ENCODE peak calls at places on chromosomes 1 and 21, in ten cellular contexts. Z is transverse colon, C is A549, K is SK-N-SH, P is GM12878, A is upper lobe of left lung, E is sigmoid colon, W is K562, F is ovary, O is suprapubic skin. Y is an unnamed sample.

GRCh38 chr21:32336711-32337110 is 38.1 kb downstream of the MRAP start:
- DNase-seq in Z (no peak), C (no peak), K (no peak), P (no peak), A (no peak), E (no peak), W (no peak), F (no peak), O (no peak), Y (no peak)

GRCh38 chr1:19315378-19316206 is 3.5 kb downstream of the SLC66A1 start:
- DNase-seq in Z (no peak), C (no peak), K (no peak), P (peak; percentile 56), A (no peak), E (peak; percentile 57), W (peak; percentile 79), F (no peak), O (no peak), Y (no peak)

GRCh38 chr1:192357904-192358303 is 41.1 kb downstream of the RGS21 start:
- DNase-seq in Z (no peak), C (no peak), K (no peak), P (no peak), A (no peak), E (no peak), W (no peak), F (no peak), O (no peak), Y (no peak)

GRCh38 chr1:183033205-183033604 is 10.0 kb downstream of the LAMC1 start:
- DNase-seq in Z (no peak), C (no peak), K (no peak), P (peak; percentile 85), A (no peak), E (no peak), W (no peak), F (no peak), O (no peak), Y (no peak)

GRCh38 chr1:25431495-25432363 is 1.0 kb downstream of the MACO1 start:
- DNase-seq in Z (no peak), C (no peak), K (no peak), P (no peak), A (no peak), E (no peak), W (no peak), F (peak; percentile 66), O (peak; percentile 66), Y (no peak)

GRCh38 chr1:234322979-234323378 is 50.3 kb upstream of the COA6 start:
- DNase-seq in Z (peak; percentile 37), C (no peak), K (no peak), P (no peak), A (no peak), E (no peak), W (peak; percentile 87), F (no peak), O (no peak), Y (no peak)

GRCh38 chr1:9294910-9295636 is 2.4 kb downstream of the SPSB1 start:
- DNase-seq in Z (peak; percentile 50), C (no peak), K (no peak), P (no peak), A (no peak), E (peak; percentile 79), W (no peak), F (no peak), O (peak; percentile 86), Y (no peak)

GRCh38 chr1:53410100-53410541 is 49.1 kb upstream of the DMRTB1 start:
- DNase-seq in Z (no peak), C (no peak), K (peak; percentile 79), P (peak; percentile 36), A (no peak), E (peak; percentile 39), W (no peak), F (no peak), O (no peak), Y (no peak)

GRCh38 chr1:119327436-119328155 is 41.0 kb upstream of the HAO2 start:
- DNase-seq in Z (peak; percentile 62), C (no peak), K (peak; percentile 44), P (no peak), A (peak; percentile 81), E (peak; percentile 96), W (no peak), F (peak; percentile 32), O (no peak), Y (no peak)

GRCh38 chr1:4048921-4049320 is 148.8 kb upstream of the C1orf174 start:
- DNase-seq in Z (no peak), C (no peak), K (no peak), P (no peak), A (no peak), E (no peak), W (no peak), F (no peak), O (no peak), Y (no peak)

GRCh38 chr1:10794724-10795304 is 1.6 kb downstream of the CASZ1 start:
- DNase-seq in Z (no peak), C (no peak), K (peak; percentile 59), P (no peak), A (peak; percentile 87), E (peak; percentile 68), W (no peak), F (no peak), O (no peak), Y (no peak)

GRCh38 chr1:186648606-186649005 is 31.6 kb downstream of the PTGS2 start:
- DNase-seq in Z (no peak), C (no peak), K (no peak), P (no peak), A (no peak), E (no peak), W (no peak), F (no peak), O (no peak), Y (no peak)

GRCh38 chr1:220113136-220113695 is 19.3 kb downstream of the IARS2 start:
- DNase-seq in Z (no peak), C (no peak), K (peak; percentile 52), P (no peak), A (no peak), E (no peak), W (peak; percentile 68), F (no peak), O (no peak), Y (no peak)

GRCh38 chr1:64251971-64252370 is 48.5 kb downstream of the UBE2U start:
- DNase-seq in Z (no peak), C (no peak), K (no peak), P (no peak), A (no peak), E (no peak), W (peak; percentile 7), F (no peak), O (no peak), Y (no peak)

GRCh38 chr1:20152599-20152930 is 13.4 kb downstream of the PLA2G2F start:
- DNase-seq in Z (no peak), C (no peak), K (no peak), P (no peak), A (no peak), E (no peak), W (no peak), F (no peak), O (no peak), Y (no peak)

GRCh38 chr1:110674337-110675059 is at the start of gene KCNA3:
- DNase-seq in Z (peak; percentile 65), C (no peak), K (peak; percentile 89), P (no peak), A (peak; percentile 94), E (no peak), W (no peak), F (peak; percentile 69), O (no peak), Y (no peak)

GRCh38 chr1:115771847-115772457 is 3.4 kb upstream of the CASQ2 start:
- DNase-seq in Z (peak; percentile 39), C (peak; percentile 38), K (peak; percentile 68), P (peak; percentile 53), A (no peak), E (peak; percentile 85), W (peak; percentile 78), F (peak; percentile 61), O (peak; percentile 75), Y (no peak)

GRCh38 chr1:46804926-46805325 is 6.1 kb downstream of the CYP4B1 start:
- DNase-seq in Z (no peak), C (no peak), K (no peak), P (no peak), A (no peak), E (no peak), W (no peak), F (no peak), O (peak; percentile 81), Y (peak; percentile 71)
- TF ChIP-seq EP300 in Z (no peak), C (no peak), K (no peak), P (no peak), A (no peak), E (no peak), W (no peak), F (no peak), O (no peak), Y (no peak)

GRCh38 chr1:235325139-235325538 is 2.8 kb downstream of the ARID4B start:
- DNase-seq in Z (no peak), C (no peak), K (no peak), P (no peak), A (no peak), E (no peak), W (no peak), F (no peak), O (no peak), Y (no peak)
- H3K4me1 ChIP-seq in Z (peaks cover 27% of the 10 kb centered on the region), C (peaks cover 23% of the 10 kb centered on the region), K (peaks cover 15% of the 10 kb centered on the region), P (no peaks in the 10 kb centered on the region), A (peaks cover 31% of the 10 kb centered on the region), E (peaks cover 58% of the 10 kb centered on the region), W (peaks cover 7% of the 10 kb centered on the region), F (peaks cover 10% of the 10 kb centered on the region), O (peaks cover 35% of the 10 kb centered on the region), Y (no peaks in the 10 kb centered on the region)

DNA sequence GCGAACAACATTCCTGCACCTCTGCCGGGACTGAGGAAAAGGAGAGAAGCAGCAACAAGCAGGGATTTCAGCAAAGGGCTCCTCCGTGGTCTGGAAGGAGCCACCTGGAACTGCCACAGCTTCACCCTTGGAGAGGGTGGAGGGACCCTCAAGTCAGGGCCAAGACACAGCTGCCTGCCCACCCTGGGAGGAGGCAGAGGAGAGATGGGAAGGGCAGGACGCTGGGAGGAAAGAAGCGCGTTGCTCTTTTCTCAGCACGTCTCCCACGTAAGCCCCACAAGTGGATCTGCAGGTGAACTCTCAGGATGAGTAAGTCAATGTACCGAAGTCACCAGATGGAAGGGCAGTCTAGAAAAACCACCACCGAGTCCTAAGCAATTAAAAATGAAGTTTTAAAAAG is 39.6 kb downstream of the SLC19A1 start:
- DNase-seq in Z (no peak), C (no peak), K (no peak), P (no peak), A (no peak), E (peak; percentile 33), W (no peak), F (no peak), O (peak; percentile 38), Y (no peak)
- TF ChIP-seq EP300 in Z (no peak), C (no peak), K (no peak), P (no peak), A (no peak), E (no peak), W (no peak), F (no peak), O (no peak), Y (no peak)

DNA sequence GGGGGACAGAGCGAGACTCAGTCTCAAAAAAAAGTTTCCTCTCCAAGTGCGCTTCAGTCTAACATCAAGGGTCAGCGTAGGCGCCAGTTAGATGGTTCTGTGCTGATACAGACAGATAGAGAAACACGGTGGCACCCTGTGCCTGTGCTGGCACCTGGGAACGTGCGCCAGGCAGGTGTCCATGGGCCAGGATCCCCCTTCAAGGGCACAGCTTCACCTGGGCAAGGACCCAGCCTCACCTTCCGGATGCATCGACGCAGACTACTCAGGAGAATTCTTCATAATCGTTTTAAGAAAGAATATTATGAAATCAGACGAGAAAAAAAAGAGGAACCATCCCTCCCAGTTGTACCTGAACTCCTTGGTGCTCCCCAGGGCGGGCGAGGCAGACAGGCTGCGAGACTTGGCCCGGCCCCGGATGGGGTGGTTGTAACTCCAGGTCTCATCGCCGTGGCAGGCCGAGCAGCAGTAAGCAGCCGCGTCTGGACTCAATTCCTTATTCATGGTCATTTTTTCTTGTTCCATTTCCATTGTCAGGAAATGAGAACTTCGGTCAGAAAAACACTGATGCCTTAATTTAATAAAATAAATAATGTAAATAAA is 13.3 kb downstream of the NADK start:
- DNase-seq in Z (no peak), C (no peak), K (no peak), P (no peak), A (peak; percentile 58), E (no peak), W (no peak), F (no peak), O (no peak), Y (no peak)
- H3K4me1 ChIP-seq in Z (no peaks in the 10 kb centered on the region), C (peaks cover 12% of the 10 kb centered on the region), K (no peaks in the 10 kb centered on the region), P (no peaks in the 10 kb centered on the region), A (peaks cover 18% of the 10 kb centered on the region), E (no peaks in the 10 kb centered on the region), W (no peaks in the 10 kb centered on the region), F (peaks cover 7% of the 10 kb centered on the region), O (peaks cover 4% of the 10 kb centered on the region), Y (no peaks in the 10 kb centered on the region)

Y was measured in tibial nerve.